ENCODE peak calls at places on chromosomes 2 and 18, in four cellular contexts. O is HepG2, N is HCT116, Y is GM12878. X is an unnamed sample.

GRCh38 chr2:197229509-197230458 is 80.8 kb downstream of the ANKRD44 start:
- DNase-seq in N (no peak), Y (no peak), O (no peak), X (no peak)

GRCh38 chr2:233380132-233381012 is 26.1 kb downstream of the DGKD start:
- DNase-seq in N (no peak), Y (no peak), O (no peak), X (no peak)

GRCh38 chr2:202007015-202008011 is 26.3 kb upstream of the FZD7 start:
- DNase-seq in N (no peak), Y (no peak), O (no peak), X (no peak)

GRCh38 chr18:32308493-32309120 is 118.8 kb downstream of the MEP1B start:
- DNase-seq in O (no peak), N (peak; percentile 72), Y (no peak), X (peak; percentile 19)

GRCh38 chr2:202871161-202872141 is at the start of gene ICA1L:
- DNase-seq in O (peak; percentile 32), Y (no peak), N (no peak), X (peak; percentile 23)

GRCh38 chr18:48825101-48825745 is 125.5 kb downstream of the SMAD7 start:
- DNase-seq in Y (no peak), N (no peak), O (no peak), X (no peak)

GRCh38 chr2:215189393-215189792 is 51.0 kb upstream of the ABCA12 start:
- DNase-seq in O (no peak), Y (no peak), N (no peak), X (no peak)

GRCh38 chr2:71798266-71799012 is 345.1 kb downstream of the DYSF start:
- DNase-seq in Y (no peak), O (peak; percentile 61), N (peak; percentile 34), X (peak; percentile 19)

GRCh38 chr2:210224660-210225460 is at the start of gene ACADL:
- DNase-seq in O (no peak), N (no peak), Y (no peak), X (no peak)

GRCh38 chr2:138522556-138522955 is 21.0 kb downstream of the SPOPL start:
- DNase-seq in Y (no peak), O (no peak), N (no peak), X (no peak)

GRCh38 chr2:151654085-151654484 is 80.2 kb downstream of the NEB start:
- DNase-seq in Y (no peak), N (no peak), O (no peak), X (no peak)

GRCh38 chr2:55019547-55020258 is 30.5 kb downstream of the RTN4 start:
- DNase-seq in O (no peak), Y (no peak), N (no peak), X (no peak)

GRCh38 chr18:3044931-3045698 is 32.2 kb upstream of the LPIN2 start:
- DNase-seq in N (no peak), Y (no peak), O (peak; percentile 58), X (no peak)

GRCh38 chr18:51191139-51191717 is 6.3 kb downstream of the MEX3C start:
- DNase-seq in N (no peak), Y (no peak), O (no peak), X (no peak)

GRCh38 chr2:160835166-160835565 is 325.1 kb upstream of the TANK start:
- DNase-seq in Y (no peak), O (no peak), N (no peak), X (no peak)

GRCh38 chr2:99672766-99673375 is 183.1 kb upstream of the REV1 start:
- DNase-seq in N (no peak), O (no peak), Y (no peak), X (no peak)

GRCh38 chr2:3759331-3759730 is 56.0 kb downstream of the DCDC2C start:
- DNase-seq in N (no peak), O (no peak), Y (no peak), X (no peak)

GRCh38 chr2:97761192-97761591 is 47.8 kb downstream of the ZAP70 start:
- DNase-seq in N (no peak), O (no peak), Y (no peak), X (no peak)

GRCh38 chr2:223041527-223042109 is 10.4 kb upstream of the KCNE4 start:
- DNase-seq in N (peak; percentile 71), Y (no peak), O (no peak), X (no peak)

GRCh38 chr18:56975276-56975675 is 171.6 kb upstream of the BOD1L2 start:
- DNase-seq in N (no peak), Y (no peak), O (no peak), X (no peak)

GRCh38 chr18:65352183-65352582 is 398.6 kb upstream of the CDH7 start:
- DNase-seq in N (no peak), O (no peak), Y (no peak), X (no peak)

GRCh38 chr2:8004250-8004681 is 677.6 kb upstream of the ID2 start:
- DNase-seq in Y (no peak), O (no peak), N (no peak), X (no peak)

GRCh38 chr2:174597347-174598047 is at the start of gene WIPF1:
- DNase-seq in Y (peak; percentile 93), O (no peak), N (no peak), X (no peak)

GRCh38 chr2:30798536-30798991 is 8.7 kb downstream of the CAPN13 start:
- DNase-seq in N (no peak), Y (no peak), O (no peak), X (no peak)

GRCh38 chr18:4870177-4870773 is 326.8 kb downstream of the AKAIN1 start:
- DNase-seq in N (no peak), O (no peak), Y (no peak), X (no peak)

GRCh38 chr2:101818531-101819451 is 121.3 kb downstream of the MAP4K4 start:
- DNase-seq in N (no peak), Y (no peak), O (peak; percentile 84), X (no peak)

GRCh38 chr2:170222298-170222697 is 44.4 kb downstream of the MYO3B start:
- DNase-seq in Y (no peak), O (no peak), N (no peak), X (no peak)

GRCh38 chr2:235958631-235959395 is 209.4 kb downstream of the GBX2 start:
- DNase-seq in N (no peak), O (no peak), Y (no peak), X (no peak)

GRCh38 chr18:53606792-53607191 is 617.7 kb downstream of the MBD2 start:
- DNase-seq in Y (no peak), O (no peak), N (no peak), X (no peak)

GRCh38 chr2:53880756-53881155 is 21.0 kb upstream of the GPR75 start:
- DNase-seq in N (no peak), O (no peak), Y (no peak), X (no peak)

GRCh38 chr2:96542357-96542977 is 5.9 kb downstream of the ARID5A start:
- DNase-seq in Y (no peak), N (no peak), O (no peak), X (no peak)

GRCh38 chr2:238636269-238637073 is 209.7 kb downstream of the ASB1 start:
- DNase-seq in N (no peak), O (no peak), Y (no peak), X (no peak)

GRCh38 chr2:182193291-182193690 is 207.6 kb downstream of the PPP1R1C start:
- DNase-seq in Y (no peak), O (no peak), N (no peak), X (no peak)

GRCh38 chr18:36012891-36013290 is 40.4 kb downstream of the RMP24 start:
- DNase-seq in Y (no peak), O (no peak), N (no peak), X (no peak)

GRCh38 chr2:102147935-102148334 is 5.4 kb downstream of the IL1R1 start:
- DNase-seq in Y (no peak), O (no peak), N (no peak), X (no peak)

GRCh38 chr2:172561270-172561669 is 5.4 kb downstream of the PDK1 start:
- DNase-seq in N (no peak), Y (no peak), O (no peak), X (no peak)

GRCh38 chr2:215751200-215751910 is 262.0 kb downstream of the MREG start:
- DNase-seq in O (peak; percentile 39), N (no peak), Y (no peak), X (no peak)

DNA sequence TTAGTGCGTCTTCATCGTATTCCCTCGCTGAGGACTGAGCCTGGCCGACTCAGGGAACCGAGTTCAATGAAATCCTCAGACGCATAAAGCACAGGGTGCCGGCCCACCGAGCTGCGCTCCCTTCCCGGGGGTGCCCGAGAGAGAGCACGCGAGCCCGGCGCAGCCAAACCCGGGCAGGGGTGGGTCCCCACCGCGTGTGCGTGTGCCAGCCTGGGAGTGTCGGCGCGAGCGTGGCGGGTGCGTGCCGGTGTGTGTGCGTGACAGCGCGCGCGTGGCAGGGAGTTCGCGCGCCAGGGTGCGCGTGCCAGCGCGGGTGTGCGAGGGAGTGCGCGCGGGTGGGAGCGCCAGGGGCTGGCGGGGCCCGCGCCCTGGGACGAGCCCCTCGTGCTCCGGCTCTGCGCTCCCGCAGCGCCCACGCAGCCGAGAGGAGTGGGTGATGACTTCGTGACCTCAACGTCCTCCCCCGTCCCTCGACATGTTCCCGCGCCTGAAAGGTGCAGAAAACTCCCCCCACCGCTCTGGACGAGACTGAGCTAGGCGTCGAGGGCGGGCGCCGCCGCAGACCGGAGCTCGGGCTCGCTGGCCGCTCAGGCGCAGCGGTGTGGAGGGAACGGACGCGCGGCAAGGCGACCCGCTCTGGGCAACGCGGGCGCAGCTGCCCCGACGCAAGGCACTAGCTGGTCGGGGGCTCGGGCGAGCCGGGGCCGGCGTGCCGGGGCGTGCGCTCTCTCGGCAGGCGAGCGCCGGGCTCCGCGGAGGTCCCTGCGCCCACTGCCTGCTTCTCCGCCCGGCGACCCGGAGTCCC is 583.0 kb downstream of the ZEB2 start:
- DNase-seq in Y (no peak), N (no peak), O (no peak), X (no peak)
- TF ChIP-seq JUND in Y (no peak), N (no peak), O (no peak), X (no peak)

GRCh38 chr18:78679061-78679460 is 300.6 kb upstream of the SALL3 start:
- DNase-seq in N (no peak), Y (no peak), O (no peak), X (no peak)

GRCh38 chr18:78677483-78678317 is 301.9 kb upstream of the SALL3 start:
- DNase-seq in N (no peak), O (no peak), Y (no peak), X (no peak)

GRCh38 chr18:78679861-78680260 is 299.8 kb upstream of the SALL3 start:
- DNase-seq in Y (no peak), O (no peak), N (no peak), X (no peak)

GRCh38 chr18:78676622-78677482 is 302.8 kb upstream of the SALL3 start:
- DNase-seq in Y (no peak), O (no peak), N (no peak), X (no peak)

GRCh38 chr18:78678318-78678695 is 301.3 kb upstream of the SALL3 start:
- DNase-seq in O (no peak), Y (no peak), N (no peak), X (no peak)
- TF ChIP-seq JUND in O (no peak), Y (no peak), N (no peak), X (no peak)

GRCh38 chr2:239963646-239964205 is 61.4 kb downstream of the NDUFA10 start:
- DNase-seq in Y (no peak), O (no peak), N (no peak), X (no peak)
- TF ChIP-seq JUND in Y (no peak), O (no peak), N (no peak), X (no peak)

GRCh38 chr18:27075828-27076227 is 109.3 kb downstream of the CHST9 start:
- DNase-seq in O (no peak), Y (no peak), N (no peak), X (no peak)

DNA sequence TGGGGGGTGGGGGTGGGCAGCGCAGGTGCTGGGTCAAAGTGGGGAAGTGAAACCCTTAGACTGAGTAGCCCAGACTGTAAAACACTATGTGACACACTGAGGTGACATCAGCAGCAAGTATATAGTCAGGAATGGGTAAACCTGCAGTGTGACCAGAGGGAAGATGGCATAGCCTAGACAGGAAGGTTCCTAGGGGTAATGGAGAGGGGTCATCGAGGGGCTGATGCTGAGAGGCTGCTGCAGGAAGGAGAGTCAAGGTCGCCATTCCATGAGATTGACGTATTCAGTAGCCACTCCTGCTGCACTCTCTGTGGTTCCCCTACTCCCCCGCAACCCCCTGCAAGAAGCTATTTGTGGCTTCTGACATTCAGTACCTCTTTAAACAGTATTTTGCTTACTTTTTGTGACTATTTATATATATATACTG is 111.7 kb downstream of the CHST9 start:
- DNase-seq in N (no peak), Y (peak; percentile 24), O (no peak), X (no peak)
- TF ChIP-seq JUND in N (no peak), Y (no peak), O (no peak), X (no peak)